ENCODE peak calls at places on chromosomes 11 and 22, in four cellular contexts. Z is transverse colon, S is upper lobe of left lung, W is A549. L is an unnamed sample.

GRCh38 chr11:11535611-11536010 is 86.2 kb downstream of the GALNT18 start:
- DNase-seq in Z (no peak), S (no peak), W (no peak), L (no peak)

GRCh38 chr11:59918987-59919589 is 19.1 kb upstream of the OOSP1 start:
- DNase-seq in Z (peak), S (no peak), W (peak), L (no peak)

GRCh38 chr11:46675288-46675851 is 25.0 kb downstream of the ARHGAP1 start:
- DNase-seq in Z (peak), S (peak), W (peak), L (peak)

GRCh38 chr11:71204294-71204693 is 48.1 kb downstream of the SHANK2 start:
- DNase-seq in Z (no peak), S (no peak), W (no peak), L (no peak)

GRCh38 chr11:60887531-60887930 is 18.9 kb downstream of the PRPF19 start:
- DNase-seq in Z (peak), S (no peak), W (peak), L (no peak)

GRCh38 chr11:78039919-78040671 is 17.0 kb upstream of the KCTD14 start:
- DNase-seq in Z (peak), S (peak), W (peak), L (peak)

GRCh38 chr11:120192831-120193625 is 17.8 kb upstream of the OAF start:
- DNase-seq in Z (no peak), S (no peak), W (no peak), L (no peak)

GRCh38 chr11:121763526-121763925 is 310.8 kb upstream of the SORL1-AS1 start:
- DNase-seq in Z (no peak), S (no peak), W (no peak), L (no peak)

GRCh38 chr11:116851631-116852030 is 14.2 kb upstream of the APOA1 start:
- DNase-seq in Z (peak), S (peak), W (no peak), L (no peak)

GRCh38 chr22:49976439-49977175 is 16.0 kb downstream of the PIM3 start:
- DNase-seq in Z (peak), S (no peak), W (peak), L (no peak)

GRCh38 chr11:19092850-19093249 is 24.1 kb upstream of the ZDHHC13 start:
- DNase-seq in Z (no peak), S (no peak), W (no peak), L (no peak)
- TF ChIP-seq POLR2A in Z (no peak), S (no peak), W (no peak), L (no peak)

DNA sequence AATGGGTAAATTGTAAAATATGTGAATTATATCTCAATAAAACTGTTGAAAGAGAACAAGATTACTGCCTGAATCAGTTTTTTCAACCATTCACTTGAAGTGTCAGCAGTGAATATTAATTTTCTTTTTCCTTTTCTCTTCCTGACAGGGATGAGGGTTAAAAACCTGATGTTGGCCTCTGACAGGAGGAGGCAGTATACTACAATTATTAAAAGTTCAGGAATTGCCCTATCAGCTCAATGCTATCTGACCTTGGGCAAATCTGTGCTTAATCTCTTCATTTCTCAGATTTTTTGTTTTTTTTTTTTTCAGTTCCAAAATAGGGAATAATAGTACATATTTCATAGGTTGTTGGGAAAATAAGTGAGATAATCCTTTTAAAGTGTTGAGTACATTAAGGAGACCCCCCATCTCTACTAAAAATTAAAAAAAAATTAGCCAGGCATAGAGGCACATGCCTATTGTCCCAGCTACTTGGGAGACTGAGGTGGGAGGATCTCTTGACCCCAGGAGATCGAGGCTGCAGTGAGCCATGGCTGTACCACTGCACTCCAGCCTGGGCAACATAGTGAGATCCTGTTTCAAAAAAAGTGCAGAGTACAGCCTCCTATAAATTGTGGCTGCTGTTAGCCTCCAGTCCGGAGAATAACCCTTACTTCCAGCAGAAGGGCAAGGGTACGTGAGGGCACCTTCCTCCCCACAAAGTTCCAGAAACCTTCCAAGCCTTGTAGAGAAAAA is 48.8 kb downstream of the TRIM44 start:
- DNase-seq in Z (no peak), S (no peak), W (no peak), L (no peak)
- TF ChIP-seq CTCF in Z (no peak), S (no peak), W (no peak), L (no peak)

GRCh38 chr22:42271191-42271813 is 849 bp upstream of the TCF20 start:
- DNase-seq in Z (no peak), S (no peak), W (no peak), L (no peak)

GRCh38 chr22:42271906-42272305 is 1.5 kb upstream of the TCF20 start:
- DNase-seq in Z (no peak), S (no peak), W (no peak), L (no peak)

GRCh38 chr22:42270512-42271190 is at the start of gene TCF20:
- DNase-seq in Z (peak), S (peak), W (peak), L (peak)

GRCh38 chr22:42273855-42274451 is 3.5 kb upstream of the TCF20 start:
- DNase-seq in Z (no peak), S (no peak), W (no peak), L (no peak)

GRCh38 chr22:42272431-42273004 is 2.1 kb upstream of the TCF20 start:
- DNase-seq in Z (no peak), S (no peak), W (no peak), L (no peak)
- H3K27ac ChIP-seq in Z (peak), S (no peak), W (no peak), L (no peak)

DNA sequence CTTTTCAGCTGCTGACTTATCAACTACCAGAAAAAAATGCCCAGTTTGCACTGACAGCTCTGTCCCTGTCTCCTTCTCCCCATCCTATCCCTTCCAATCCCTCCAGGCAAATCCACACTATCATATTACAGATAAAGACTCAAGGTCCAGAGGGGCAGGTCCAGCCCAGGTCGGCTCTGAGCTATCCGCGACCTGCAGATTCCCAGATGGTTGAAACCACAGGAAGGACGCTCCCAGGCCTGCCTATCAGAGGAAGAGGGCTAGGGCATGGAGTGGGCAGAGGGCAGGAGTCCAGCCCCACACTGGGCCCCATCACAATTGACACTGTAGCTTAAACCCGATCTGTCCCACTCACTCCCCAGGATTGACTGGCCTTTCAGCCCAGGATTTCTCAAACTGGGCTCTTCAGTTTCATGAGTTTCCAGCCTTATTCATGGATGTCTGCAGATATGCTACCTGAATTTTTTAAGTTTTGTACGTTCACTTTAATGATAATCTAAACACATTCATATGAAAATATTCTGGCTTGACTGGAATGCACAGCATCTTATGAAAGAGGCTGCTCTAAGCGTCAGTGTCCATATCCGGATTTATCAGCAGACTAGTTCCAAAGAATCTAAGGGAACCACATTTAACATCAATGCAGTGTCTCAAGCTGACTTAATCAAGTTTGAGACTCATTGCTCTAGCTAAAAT is 16.4 kb upstream of the FCHSD2 start:
- DNase-seq in Z (no peak), S (no peak), W (no peak), L (no peak)
- TF ChIP-seq POLR2A in Z (no peak), S (no peak), W (no peak), L (no peak)

DNA sequence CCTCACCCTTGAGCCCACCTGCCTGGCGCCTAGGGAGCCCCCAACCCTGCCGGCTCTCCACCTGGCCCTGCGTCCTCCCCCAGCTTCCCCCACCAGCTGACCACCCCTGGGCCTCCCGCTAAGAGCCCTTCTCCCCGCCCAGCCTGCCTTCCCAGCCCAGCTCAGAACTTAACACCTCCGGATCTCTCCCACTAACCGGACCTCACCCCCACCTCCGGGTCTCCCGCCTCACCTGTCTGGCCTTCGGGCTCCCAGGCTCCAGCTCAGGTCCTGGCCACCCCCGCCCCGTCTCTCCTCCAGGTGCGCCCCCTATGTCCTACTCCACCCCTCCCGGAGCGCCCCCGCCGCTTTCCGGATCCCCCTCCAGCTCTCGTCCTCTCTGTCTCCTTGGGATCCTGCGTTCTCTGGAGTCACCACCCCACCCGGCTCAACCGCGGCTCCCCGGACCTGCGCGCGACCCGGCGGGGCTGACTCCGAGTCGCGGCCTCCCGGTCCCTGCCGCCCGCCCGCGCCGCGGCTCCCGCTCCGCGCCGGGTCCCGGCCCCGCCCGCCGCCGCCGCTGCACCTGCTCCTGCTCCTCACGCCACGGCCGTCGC is at the start of gene KCNJ11:
- DNase-seq in Z (no peak), S (no peak), W (no peak), L (no peak)
- TF ChIP-seq CTCF in Z (no peak), S (no peak), W (no peak), L (no peak)

GRCh38 chr22:43955883-43956286 is 643 bp downstream of the SAMM50 start:
- DNase-seq in Z (no peak), S (no peak), W (no peak), L (no peak)

GRCh38 chr22:43957871-43958270 is 2.6 kb downstream of the SAMM50 start:
- DNase-seq in Z (no peak), S (no peak), W (peak), L (no peak)

GRCh38 chr22:43955040-43955882 is at the start of gene SAMM50:
- DNase-seq in Z (peak), S (peak), W (peak), L (peak)

GRCh38 chr22:43956383-43956782 is 1.1 kb downstream of the SAMM50 start:
- DNase-seq in Z (no peak), S (no peak), W (no peak), L (no peak)

DNA sequence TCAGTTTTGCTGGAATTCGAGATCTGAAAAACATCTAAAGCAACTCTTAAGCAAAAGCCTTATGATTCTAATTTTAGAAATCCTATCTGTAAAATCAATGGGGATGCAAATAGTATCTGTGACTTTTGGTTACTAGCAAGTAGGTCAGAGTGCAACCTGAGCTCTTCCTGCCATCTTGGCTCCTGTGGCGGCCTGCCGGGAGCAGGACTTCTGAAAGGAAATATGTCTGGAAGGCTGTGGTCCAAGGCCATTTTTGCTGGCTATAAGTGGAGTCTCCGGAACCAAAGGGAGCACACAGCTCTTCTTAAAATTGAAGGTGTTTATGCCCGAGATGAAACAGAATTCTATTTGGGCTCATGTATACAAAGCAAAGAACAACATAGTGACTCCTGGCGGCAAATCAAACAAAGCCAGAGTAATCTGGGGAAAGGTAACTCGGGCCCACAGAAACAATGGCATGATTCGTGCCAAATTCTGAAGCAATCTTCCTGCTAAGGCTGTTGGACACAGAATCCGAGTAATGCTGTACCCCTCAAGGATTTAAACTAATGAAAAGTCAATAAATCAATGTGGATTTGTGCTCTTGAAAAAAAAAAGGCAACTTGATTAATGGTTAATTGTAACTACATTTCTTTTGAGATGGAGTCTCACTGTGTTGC is 1.7 kb downstream of the SAMM50 start:
- DNase-seq in Z (no peak), S (no peak), W (no peak), L (no peak)
- H3K27ac ChIP-seq in Z (no peak), S (no peak), W (no peak), L (no peak)

DNA sequence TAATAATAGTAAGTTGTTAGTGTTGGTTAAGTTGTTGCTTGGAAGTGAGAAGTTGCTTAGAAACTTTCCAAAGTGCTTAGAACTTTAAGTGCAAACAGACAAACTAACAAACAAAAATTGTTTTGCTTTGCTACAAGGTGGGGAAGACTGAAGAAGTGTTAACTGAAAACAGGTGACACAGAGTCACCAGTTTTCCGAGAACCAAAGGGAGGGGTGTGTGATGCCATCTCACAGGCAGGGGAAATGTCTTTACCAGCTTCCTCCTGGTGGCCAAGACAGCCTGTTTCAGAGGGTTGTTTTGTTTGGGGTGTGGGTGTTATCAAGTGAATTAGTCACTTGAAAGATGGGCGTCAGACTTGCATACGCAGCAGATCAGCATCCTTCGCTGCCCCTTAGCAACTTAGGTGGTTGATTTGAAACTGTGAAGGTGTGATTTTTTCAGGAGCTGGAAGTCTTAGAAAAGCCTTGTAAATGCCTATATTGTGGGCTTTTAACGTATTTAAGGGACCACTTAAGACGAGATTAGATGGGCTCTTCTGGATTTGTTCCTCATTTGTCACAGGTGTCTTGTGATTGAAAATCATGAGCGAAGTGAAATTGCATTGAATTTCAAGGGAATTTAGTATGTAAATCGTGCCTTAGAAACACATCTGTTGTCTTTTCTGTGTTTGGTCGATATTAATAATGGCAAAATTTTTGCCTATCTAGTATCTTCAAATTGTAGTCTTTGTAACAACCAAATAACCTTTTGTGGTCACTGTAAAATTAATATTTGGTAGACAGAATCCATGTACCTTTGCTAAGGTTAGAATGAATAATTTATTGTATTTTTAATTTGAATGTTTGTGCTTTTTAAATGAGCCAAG is 2.7 kb downstream of the NEAT1 start:
- DNase-seq in Z (peak), S (peak), W (peak), L (no peak)
- TF ChIP-seq POLR2A in Z (peak), S (peak), W (no peak), L (no peak)

GRCh38 chr11:32885556-32885955 is 7.1 kb upstream of the QSER1 start:
- DNase-seq in Z (no peak), S (no peak), W (no peak), L (no peak)

GRCh38 chr11:32884023-32884422 is 8.6 kb upstream of the QSER1 start:
- DNase-seq in Z (no peak), S (no peak), W (no peak), L (no peak)

GRCh38 chr11:32881286-32881685 is 11.3 kb upstream of the QSER1 start:
- DNase-seq in Z (no peak), S (no peak), W (no peak), L (no peak)

GRCh38 chr11:32886180-32886579 is 6.4 kb upstream of the QSER1 start:
- DNase-seq in Z (no peak), S (no peak), W (no peak), L (no peak)

GRCh38 chr11:32884770-32885384 is 7.7 kb upstream of the QSER1 start:
- DNase-seq in Z (no peak), S (no peak), W (peak), L (no peak)
- TF ChIP-seq CTCF in Z (peak), S (no peak), W (peak), L (peak)

L was measured in tibial nerve.